ENCODE peak calls at places on chromosomes 16 and 17, in seven cellular contexts. One of them, this sample, is unnamed.

GRCh38 chr16:55370762-55371482 is 46.9 kb downstream of the IRX6 start:
- DNase-seq in endodermal cell: peak
- DNase-seq in tibial artery: peak
- DNase-seq in IMR-90: peak
- DNase-seq in thyroid gland: peak
- DNase-seq in AG04449: no peak
- DNase-seq in GM12865: no peak
- DNase-seq in this sample: peak

GRCh38 chr16:82146957-82147356 is 23.1 kb downstream of the MPHOSPH6 start:
- DNase-seq in endodermal cell: no peak
- DNase-seq in tibial artery: no peak
- DNase-seq in IMR-90: no peak
- DNase-seq in thyroid gland: no peak
- DNase-seq in AG04449: no peak
- DNase-seq in GM12865: no peak
- DNase-seq in this sample: no peak

GRCh38 chr16:17050468-17050867 is 420.3 kb downstream of the XYLT1 start:
- DNase-seq in endodermal cell: no peak
- DNase-seq in tibial artery: no peak
- DNase-seq in IMR-90: no peak
- DNase-seq in thyroid gland: no peak
- DNase-seq in AG04449: no peak
- DNase-seq in GM12865: no peak
- DNase-seq in this sample: no peak

GRCh38 chr17:2693561-2694380 is 17.8 kb downstream of the CLUH start:
- DNase-seq in endodermal cell: peak
- DNase-seq in tibial artery: peak
- DNase-seq in IMR-90: no peak
- DNase-seq in thyroid gland: no peak
- DNase-seq in AG04449: no peak
- DNase-seq in GM12865: no peak
- DNase-seq in this sample: peak

GRCh38 chr17:68981288-68981687 is 26.1 kb upstream of the ABCA8 start:
- DNase-seq in endodermal cell: no peak
- DNase-seq in tibial artery: peak
- DNase-seq in IMR-90: peak
- DNase-seq in thyroid gland: peak
- DNase-seq in AG04449: no peak
- DNase-seq in GM12865: peak
- DNase-seq in this sample: no peak

GRCh38 chr17:63444457-63444856 is 1.6 kb downstream of the CYB561 start:
- DNase-seq in endodermal cell: no peak
- DNase-seq in tibial artery: no peak
- DNase-seq in IMR-90: no peak
- DNase-seq in thyroid gland: no peak
- DNase-seq in AG04449: no peak
- DNase-seq in GM12865: no peak
- DNase-seq in this sample: no peak

GRCh38 chr16:27228036-27228435 is 24.7 kb downstream of the KDM8 start:
- DNase-seq in endodermal cell: no peak
- DNase-seq in tibial artery: no peak
- DNase-seq in IMR-90: no peak
- DNase-seq in thyroid gland: no peak
- DNase-seq in AG04449: no peak
- DNase-seq in GM12865: no peak
- DNase-seq in this sample: peak

GRCh38 chr17:76670020-76670707 is 26.6 kb upstream of the ST6GALNAC1 start:
- DNase-seq in endodermal cell: no peak
- DNase-seq in tibial artery: peak
- DNase-seq in IMR-90: no peak
- DNase-seq in thyroid gland: peak
- DNase-seq in AG04449: no peak
- DNase-seq in GM12865: no peak
- DNase-seq in this sample: no peak

GRCh38 chr17:38879878-38880727 is 10.2 kb downstream of the LASP1 start:
- DNase-seq in endodermal cell: peak
- DNase-seq in tibial artery: no peak
- DNase-seq in IMR-90: peak
- DNase-seq in thyroid gland: peak
- DNase-seq in AG04449: no peak
- DNase-seq in GM12865: no peak
- DNase-seq in this sample: peak

GRCh38 chr17:17682737-17683675 is 1.7 kb downstream of the RAI1 start:
- DNase-seq in endodermal cell: peak
- DNase-seq in tibial artery: peak
- DNase-seq in IMR-90: peak
- DNase-seq in thyroid gland: peak
- DNase-seq in AG04449: peak
- DNase-seq in GM12865: peak
- DNase-seq in this sample: peak

GRCh38 chr17:16322636-16323035 is 30.6 kb downstream of the CENPV start:
- DNase-seq in endodermal cell: no peak
- DNase-seq in tibial artery: no peak
- DNase-seq in IMR-90: peak
- DNase-seq in thyroid gland: no peak
- DNase-seq in AG04449: peak
- DNase-seq in GM12865: no peak
- DNase-seq in this sample: no peak

GRCh38 chr17:51078009-51078592 is 42.6 kb downstream of the SPAG9 start:
- DNase-seq in endodermal cell: no peak
- DNase-seq in tibial artery: no peak
- DNase-seq in IMR-90: no peak
- DNase-seq in thyroid gland: peak
- DNase-seq in AG04449: no peak
- DNase-seq in GM12865: no peak
- DNase-seq in this sample: no peak

GRCh38 chr17:16286009-16286946 is 67.0 kb downstream of the CENPV start:
- DNase-seq in endodermal cell: peak
- DNase-seq in tibial artery: peak
- DNase-seq in IMR-90: peak
- DNase-seq in thyroid gland: peak
- DNase-seq in AG04449: peak
- DNase-seq in GM12865: peak
- DNase-seq in this sample: peak

GRCh38 chr16:19753815-19754643 is 36.0 kb downstream of the IQCK start:
- DNase-seq in endodermal cell: no peak
- DNase-seq in tibial artery: no peak
- DNase-seq in IMR-90: peak
- DNase-seq in thyroid gland: no peak
- DNase-seq in AG04449: no peak
- DNase-seq in GM12865: no peak
- DNase-seq in this sample: no peak

GRCh38 chr17:74750327-74751069 is 2.1 kb downstream of the NHERF1 start:
- DNase-seq in endodermal cell: no peak
- DNase-seq in tibial artery: no peak
- DNase-seq in IMR-90: no peak
- DNase-seq in thyroid gland: peak
- DNase-seq in AG04449: no peak
- DNase-seq in GM12865: no peak
- DNase-seq in this sample: no peak

GRCh38 chr17:82449883-82450356 is 632 bp downstream of the CYBC1 start:
- DNase-seq in endodermal cell: no peak
- DNase-seq in tibial artery: no peak
- DNase-seq in IMR-90: no peak
- DNase-seq in thyroid gland: no peak
- DNase-seq in AG04449: no peak
- DNase-seq in GM12865: no peak
- DNase-seq in this sample: no peak

GRCh38 chr17:10046786-10047609 is 141.9 kb upstream of the RCVRN start:
- DNase-seq in endodermal cell: peak
- DNase-seq in tibial artery: no peak
- DNase-seq in IMR-90: no peak
- DNase-seq in thyroid gland: no peak
- DNase-seq in AG04449: no peak
- DNase-seq in GM12865: peak
- DNase-seq in this sample: no peak

GRCh38 chr16:77066896-77067496 is 124.0 kb upstream of the MON1B start:
- DNase-seq in endodermal cell: no peak
- DNase-seq in tibial artery: no peak
- DNase-seq in IMR-90: no peak
- DNase-seq in thyroid gland: no peak
- DNase-seq in AG04449: no peak
- DNase-seq in GM12865: no peak
- DNase-seq in this sample: no peak

GRCh38 chr16:58389724-58390123 is 2.5 kb upstream of the GINS3 start:
- DNase-seq in endodermal cell: no peak
- DNase-seq in tibial artery: no peak
- DNase-seq in IMR-90: no peak
- DNase-seq in thyroid gland: no peak
- DNase-seq in AG04449: no peak
- DNase-seq in GM12865: no peak
- DNase-seq in this sample: no peak

GRCh38 chr16:14289692-14290340 is 218.7 kb downstream of the MRTFB start:
- DNase-seq in endodermal cell: peak
- DNase-seq in tibial artery: no peak
- DNase-seq in IMR-90: peak
- DNase-seq in thyroid gland: no peak
- DNase-seq in AG04449: no peak
- DNase-seq in GM12865: peak
- DNase-seq in this sample: peak

DNA sequence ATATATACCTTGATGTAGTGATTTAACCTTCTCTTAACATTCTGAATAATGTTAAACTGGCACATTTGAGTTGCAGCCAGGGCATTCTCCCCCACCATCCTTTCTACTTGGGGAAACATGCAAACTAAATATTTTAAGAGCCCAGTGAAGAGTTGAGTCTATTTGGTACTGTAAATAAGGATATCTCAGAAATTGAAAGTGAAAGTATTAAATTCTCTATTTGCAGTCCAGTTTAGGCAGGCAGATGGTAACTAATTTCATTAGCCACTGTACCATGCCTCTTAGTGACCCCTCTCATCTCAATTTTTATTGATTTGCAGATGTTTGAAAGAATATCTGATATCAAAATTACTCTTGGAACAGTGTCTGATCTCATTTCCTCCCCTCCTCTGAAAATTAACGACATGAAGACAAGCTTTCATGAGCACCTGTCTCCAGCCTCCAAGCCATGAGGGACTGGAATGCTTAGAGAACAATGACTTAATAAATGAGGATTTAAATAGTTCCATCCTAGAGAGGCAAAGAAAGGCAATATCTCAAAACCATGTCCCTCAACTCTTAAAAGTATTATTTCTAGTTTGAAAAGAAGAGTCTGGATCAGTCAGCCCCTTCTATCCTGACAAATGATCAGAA is 137.3 kb downstream of the ANKFN1 start:
- DNase-seq in endodermal cell: no peak
- DNase-seq in tibial artery: no peak
- DNase-seq in IMR-90: no peak
- DNase-seq in thyroid gland: no peak
- DNase-seq in AG04449: no peak
- DNase-seq in GM12865: peak
- DNase-seq in this sample: no peak
- H3K4me3 ChIP-seq in endodermal cell: no peak
- H3K4me3 ChIP-seq in tibial artery: no peak
- H3K4me3 ChIP-seq in IMR-90: peak
- H3K4me3 ChIP-seq in thyroid gland: no peak
- H3K4me3 ChIP-seq in AG04449: no peak
- H3K4me3 ChIP-seq in GM12865: peak
- H3K4me3 ChIP-seq in this sample: no peak

GRCh38 chr16:84729716-84730320 is 30.0 kb downstream of the USP10 start:
- DNase-seq in endodermal cell: no peak
- DNase-seq in tibial artery: no peak
- DNase-seq in IMR-90: peak
- DNase-seq in thyroid gland: no peak
- DNase-seq in AG04449: no peak
- DNase-seq in GM12865: no peak
- DNase-seq in this sample: no peak

GRCh38 chr16:84728853-84729424 is 29.1 kb downstream of the USP10 start:
- DNase-seq in endodermal cell: no peak
- DNase-seq in tibial artery: no peak
- DNase-seq in IMR-90: no peak
- DNase-seq in thyroid gland: no peak
- DNase-seq in AG04449: no peak
- DNase-seq in GM12865: no peak
- DNase-seq in this sample: no peak

GRCh38 chr16:84732674-84733352 is 33.0 kb downstream of the USP10 start:
- DNase-seq in endodermal cell: no peak
- DNase-seq in tibial artery: no peak
- DNase-seq in IMR-90: no peak
- DNase-seq in thyroid gland: no peak
- DNase-seq in AG04449: no peak
- DNase-seq in GM12865: peak
- DNase-seq in this sample: no peak

GRCh38 chr16:84726670-84727467 is 27.1 kb downstream of the USP10 start:
- DNase-seq in endodermal cell: no peak
- DNase-seq in tibial artery: no peak
- DNase-seq in IMR-90: no peak
- DNase-seq in thyroid gland: no peak
- DNase-seq in AG04449: no peak
- DNase-seq in GM12865: peak
- DNase-seq in this sample: no peak

DNA sequence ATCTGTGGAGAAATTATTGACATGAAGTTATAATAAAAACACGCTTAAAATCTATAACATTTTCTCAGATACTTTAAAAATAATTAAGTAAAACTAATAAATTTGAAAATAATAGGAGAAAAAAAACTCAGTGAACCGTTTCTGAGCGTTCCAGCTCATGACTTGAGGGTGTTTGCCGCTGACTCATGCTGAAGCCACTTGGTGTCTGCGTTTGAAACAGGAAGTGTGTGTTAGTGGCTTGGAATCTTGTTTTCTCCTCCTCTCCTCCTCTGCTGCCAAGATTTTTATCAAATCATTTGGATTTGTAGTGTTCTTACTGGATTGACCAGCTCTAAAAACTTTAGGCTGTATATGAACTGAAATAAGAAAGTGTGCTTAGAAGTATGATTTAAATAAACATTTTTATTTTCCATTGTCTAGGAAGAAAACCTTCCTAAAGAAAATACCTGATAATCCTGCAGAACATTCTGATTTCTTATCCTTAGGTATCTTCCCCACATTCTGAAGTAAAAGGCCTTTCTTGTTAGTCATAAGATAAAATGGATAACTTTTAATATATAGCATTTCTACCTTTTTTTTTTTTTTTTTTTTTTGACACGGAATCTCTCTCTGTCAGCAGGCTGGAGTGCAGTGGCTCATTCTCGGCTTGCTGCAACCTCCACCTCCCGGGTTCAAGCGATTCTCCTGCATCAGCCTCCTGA is 30.8 kb downstream of the USP10 start:
- DNase-seq in endodermal cell: no peak
- DNase-seq in tibial artery: peak
- DNase-seq in IMR-90: peak
- DNase-seq in thyroid gland: peak
- DNase-seq in AG04449: peak
- DNase-seq in GM12865: peak
- DNase-seq in this sample: peak
- H3K4me3 ChIP-seq in endodermal cell: no peak
- H3K4me3 ChIP-seq in tibial artery: peak
- H3K4me3 ChIP-seq in IMR-90: no peak
- H3K4me3 ChIP-seq in thyroid gland: no peak
- H3K4me3 ChIP-seq in AG04449: peak
- H3K4me3 ChIP-seq in GM12865: peak
- H3K4me3 ChIP-seq in this sample: no peak

GRCh38 chr17:44360144-44360533 is 3.5 kb downstream of the FAM171A2 start:
- DNase-seq in endodermal cell: no peak
- DNase-seq in tibial artery: no peak
- DNase-seq in IMR-90: no peak
- DNase-seq in thyroid gland: no peak
- DNase-seq in AG04449: no peak
- DNase-seq in GM12865: no peak
- DNase-seq in this sample: no peak
- H3K4me3 ChIP-seq in endodermal cell: no peak
- H3K4me3 ChIP-seq in tibial artery: no peak
- H3K4me3 ChIP-seq in IMR-90: no peak
- H3K4me3 ChIP-seq in thyroid gland: no peak
- H3K4me3 ChIP-seq in AG04449: no peak
- H3K4me3 ChIP-seq in GM12865: no peak
- H3K4me3 ChIP-seq in this sample: no peak

GRCh38 chr16:83769397-83770008 is 38.3 kb upstream of the HSBP1 start:
- DNase-seq in endodermal cell: peak
- DNase-seq in tibial artery: no peak
- DNase-seq in IMR-90: no peak
- DNase-seq in thyroid gland: no peak
- DNase-seq in AG04449: no peak
- DNase-seq in GM12865: no peak
- DNase-seq in this sample: peak
- H3K4me3 ChIP-seq in endodermal cell: no peak
- H3K4me3 ChIP-seq in tibial artery: no peak
- H3K4me3 ChIP-seq in IMR-90: no peak
- H3K4me3 ChIP-seq in thyroid gland: no peak
- H3K4me3 ChIP-seq in AG04449: no peak
- H3K4me3 ChIP-seq in GM12865: no peak
- H3K4me3 ChIP-seq in this sample: no peak